ENCODE peak calls at places on chromosomes 4 and X, in nine cellular contexts. One of them, this sample, is unnamed.

GRCh38 chr4:39548425-39549067 is 21.3 kb upstream of the UGDH start:
- DNase-seq in HCT116: no peak
- DNase-seq in CD8-positive, alpha-beta T cell: no peak
- DNase-seq in effector CD4-positive, alpha-beta T cell: no peak
- DNase-seq in NCI-H2081: no peak
- DNase-seq in IMR-90: peak; percentile 45
- DNase-seq in psoas muscle: no peak
- DNase-seq in ureter: no peak
- DNase-seq in kidney tubule cell: no peak
- DNase-seq in this sample: no peak

GRCh38 chr4:1204828-1205591 is 32.6 kb upstream of the SPON2 start:
- DNase-seq in HCT116: no peak
- DNase-seq in CD8-positive, alpha-beta T cell: no peak
- DNase-seq in effector CD4-positive, alpha-beta T cell: peak; percentile 1
- DNase-seq in NCI-H2081: no peak
- DNase-seq in IMR-90: no peak
- DNase-seq in psoas muscle: peak; percentile 22
- DNase-seq in ureter: no peak
- DNase-seq in kidney tubule cell: no peak
- DNase-seq in this sample: no peak

GRCh38 chrX:13123857-13124345 is 79.5 kb upstream of the FAM9C start:
- DNase-seq in HCT116: no peak
- DNase-seq in CD8-positive, alpha-beta T cell: no peak
- DNase-seq in effector CD4-positive, alpha-beta T cell: no peak
- DNase-seq in NCI-H2081: no peak
- DNase-seq in IMR-90: peak; percentile 85
- DNase-seq in psoas muscle: no peak
- DNase-seq in ureter: no peak
- DNase-seq in kidney tubule cell: no peak
- DNase-seq in this sample: no peak

GRCh38 chrX:71143508-71143907 is 1.1 kb upstream of the NLGN3 start:
- DNase-seq in HCT116: no peak
- DNase-seq in CD8-positive, alpha-beta T cell: no peak
- DNase-seq in effector CD4-positive, alpha-beta T cell: no peak
- DNase-seq in NCI-H2081: no peak
- DNase-seq in IMR-90: peak; percentile 41
- DNase-seq in psoas muscle: peak; percentile 47
- DNase-seq in ureter: peak; percentile 55
- DNase-seq in kidney tubule cell: no peak
- DNase-seq in this sample: no peak

GRCh38 chrX:34768290-34768689 is 111.2 kb upstream of the TMEM47 start:
- DNase-seq in HCT116: no peak
- DNase-seq in CD8-positive, alpha-beta T cell: no peak
- DNase-seq in effector CD4-positive, alpha-beta T cell: no peak
- DNase-seq in NCI-H2081: no peak
- DNase-seq in IMR-90: no peak
- DNase-seq in psoas muscle: no peak
- DNase-seq in ureter: no peak
- DNase-seq in kidney tubule cell: no peak
- DNase-seq in this sample: no peak

GRCh38 chr4:48109413-48110263 is 24.4 kb downstream of the TXK start:
- DNase-seq in HCT116: peak; percentile 60
- DNase-seq in CD8-positive, alpha-beta T cell: no peak
- DNase-seq in effector CD4-positive, alpha-beta T cell: no peak
- DNase-seq in NCI-H2081: peak; percentile 74
- DNase-seq in IMR-90: peak; percentile 40
- DNase-seq in psoas muscle: no peak
- DNase-seq in ureter: no peak
- DNase-seq in kidney tubule cell: peak; percentile 73
- DNase-seq in this sample: no peak

GRCh38 chrX:25076941-25077500 is 61.3 kb upstream of the ARX start:
- DNase-seq in HCT116: no peak
- DNase-seq in CD8-positive, alpha-beta T cell: no peak
- DNase-seq in effector CD4-positive, alpha-beta T cell: no peak
- DNase-seq in NCI-H2081: peak; percentile 31
- DNase-seq in IMR-90: no peak
- DNase-seq in psoas muscle: no peak
- DNase-seq in ureter: no peak
- DNase-seq in kidney tubule cell: no peak
- DNase-seq in this sample: no peak

GRCh38 chr4:31307026-31307425 is 586.9 kb downstream of the PCDH7 start:
- DNase-seq in HCT116: no peak
- DNase-seq in CD8-positive, alpha-beta T cell: no peak
- DNase-seq in effector CD4-positive, alpha-beta T cell: no peak
- DNase-seq in NCI-H2081: no peak
- DNase-seq in IMR-90: no peak
- DNase-seq in psoas muscle: no peak
- DNase-seq in ureter: no peak
- DNase-seq in kidney tubule cell: no peak
- DNase-seq in this sample: no peak

GRCh38 chrX:153925739-153926593 is at the start of gene ARHGAP4:
- DNase-seq in HCT116: peak; percentile 37
- DNase-seq in CD8-positive, alpha-beta T cell: no peak
- DNase-seq in effector CD4-positive, alpha-beta T cell: peak; percentile 26
- DNase-seq in NCI-H2081: no peak
- DNase-seq in IMR-90: no peak
- DNase-seq in psoas muscle: no peak
- DNase-seq in ureter: no peak
- DNase-seq in kidney tubule cell: peak; percentile 26
- DNase-seq in this sample: no peak

GRCh38 chr4:177921715-177922114 is 479.5 kb upstream of the AGA start:
- DNase-seq in HCT116: no peak
- DNase-seq in CD8-positive, alpha-beta T cell: no peak
- DNase-seq in effector CD4-positive, alpha-beta T cell: no peak
- DNase-seq in NCI-H2081: no peak
- DNase-seq in IMR-90: no peak
- DNase-seq in psoas muscle: no peak
- DNase-seq in ureter: no peak
- DNase-seq in kidney tubule cell: no peak
- DNase-seq in this sample: no peak

GRCh38 chr4:104064650-104065577 is 345.1 kb upstream of the TACR3 start:
- DNase-seq in HCT116: peak; percentile 56
- DNase-seq in CD8-positive, alpha-beta T cell: no peak
- DNase-seq in effector CD4-positive, alpha-beta T cell: no peak
- DNase-seq in NCI-H2081: peak; percentile 58
- DNase-seq in IMR-90: no peak
- DNase-seq in psoas muscle: no peak
- DNase-seq in ureter: peak; percentile 47
- DNase-seq in kidney tubule cell: peak; percentile 50
- DNase-seq in this sample: no peak